ENCODE peak calls at places on chromosomes 16 and 17, in seven cellular contexts. O, J, H, G, D, K and U are unnamed samples.

GRCh38 chr17:65359016-65359415 is 202.4 kb downstream of the AXIN2 start:
- DNase-seq in K (no peak), G (no peak), H (no peak), J (no peak), D (no peak), O (peak; percentile 33), U (no peak)

GRCh38 chr16:168424-168823 is 2.6 kb downstream of the HBM start:
- DNase-seq in H (no peak), D (no peak), K (no peak), O (no peak), J (no peak), G (no peak), U (no peak)

GRCh38 chr17:72576289-72576759 is 455.5 kb downstream of the SOX9 start:
- DNase-seq in O (no peak), J (no peak), K (no peak), H (no peak), G (no peak), D (no peak), U (no peak)

GRCh38 chr17:70172921-70173320 is 3.6 kb downstream of the KCNJ2 start:
- DNase-seq in H (no peak), G (no peak), D (no peak), O (no peak), J (no peak), K (no peak), U (no peak)

GRCh38 chr17:65564793-65565192 is 3.3 kb upstream of the AXIN2 start:
- DNase-seq in D (peak; percentile 81), H (peak; percentile 55), G (peak; percentile 81), J (no peak), O (no peak), K (no peak), U (no peak)

GRCh38 chr17:37820313-37821024 is 75.6 kb upstream of the HNF1B start:
- DNase-seq in O (no peak), G (no peak), K (peak; percentile 28), J (no peak), D (no peak), H (no peak), U (no peak)

GRCh38 chr16:28193530-28194423 is 18.0 kb downstream of the XPO6 start:
- DNase-seq in H (no peak), J (no peak), O (peak; percentile 90), K (peak; percentile 59), D (peak; percentile 66), G (no peak), U (no peak)

GRCh38 chr17:29018788-29019474 is 13.1 kb upstream of the SEZ6 start:
- DNase-seq in K (no peak), J (no peak), H (no peak), O (no peak), G (no peak), D (no peak), U (no peak)

GRCh38 chr16:17696696-17697095 is 225.9 kb upstream of the XYLT1 start:
- DNase-seq in O (no peak), K (no peak), J (no peak), D (no peak), G (no peak), H (no peak), U (no peak)

GRCh38 chr17:57629470-57629869 is 115.6 kb downstream of the CCDC182 start:
- DNase-seq in J (peak; percentile 45), G (no peak), O (no peak), D (no peak), H (no peak), K (no peak), U (peak; percentile 46)

GRCh38 chr16:14180431-14181059 is 109.4 kb downstream of the MRTFB start:
- DNase-seq in O (no peak), H (no peak), J (no peak), G (no peak), D (no peak), K (no peak), U (no peak)

GRCh38 chr16:21101631-21102420 is 48.8 kb downstream of the DNAH3 start:
- DNase-seq in H (peak; percentile 31), K (peak; percentile 21), J (no peak), D (peak; percentile 27), O (no peak), G (peak; percentile 23), U (peak; percentile 12)

GRCh38 chr16:79972053-79972704 is 371.6 kb upstream of the MAF start:
- DNase-seq in H (no peak), D (no peak), G (no peak), J (no peak), O (no peak), K (no peak), U (no peak)

GRCh38 chr16:50093607-50094570 is 28.1 kb downstream of the HEATR3 start:
- DNase-seq in K (peak; percentile 13), G (peak; percentile 54), O (no peak), D (peak; percentile 4), H (peak; percentile 34), J (peak; percentile 83), U (peak; percentile 34)

DNA sequence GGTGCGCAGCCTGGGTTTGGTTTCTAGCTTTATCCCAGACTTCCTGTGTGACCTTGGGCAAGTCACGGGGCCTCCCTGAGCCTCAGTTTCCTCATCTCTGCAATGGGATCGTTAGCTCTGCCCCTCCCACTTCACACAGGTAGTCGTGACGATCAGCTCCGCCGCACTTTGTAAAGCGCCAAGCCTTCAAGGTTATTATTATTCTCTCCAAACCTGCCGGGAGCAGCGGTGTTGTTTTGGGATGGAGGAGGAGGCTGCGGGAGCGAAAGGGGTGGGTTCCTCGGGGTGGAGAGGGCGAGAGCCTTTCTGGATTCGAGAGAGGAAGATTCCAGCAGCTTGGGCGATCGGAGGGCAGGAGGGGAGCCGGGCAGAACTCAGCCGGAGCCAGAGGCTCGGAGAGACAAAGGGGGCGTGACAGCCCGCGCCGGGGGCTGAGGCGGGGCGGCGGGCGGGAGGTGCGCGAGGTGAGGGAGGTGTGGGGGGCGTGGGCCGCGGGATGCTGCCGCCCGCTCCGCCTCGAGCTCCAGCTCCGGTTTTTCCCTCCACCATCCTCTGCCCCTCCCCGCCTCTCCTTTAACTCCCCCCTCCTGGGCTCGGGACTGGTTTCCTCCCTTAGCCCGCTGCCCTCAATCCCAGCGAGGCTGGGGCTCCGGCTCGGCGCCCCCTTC is at the start of gene EFNB3:
- DNase-seq in K (no peak), O (no peak), J (no peak), H (no peak), D (no peak), G (peak; percentile 47), U (no peak)
- H3K4me3 ChIP-seq in K (no peak within 1 kb of the TSS), O (peak within 1 kb of the TSS; percentile 57), J (peak within 1 kb of the TSS; percentile 3), H (peak within 1 kb of the TSS; percentile 55), D (peak within 1 kb of the TSS; percentile 11), G (no peak within 1 kb of the TSS), U (peak within 1 kb of the TSS; percentile 10)

GRCh38 chr17:49696233-49696761 is 11.5 kb downstream of the SLC35B1 start:
- DNase-seq in G (no peak), H (no peak), K (peak; percentile 69), J (no peak), O (no peak), D (peak; percentile 51), U (no peak)
- H3K4me3 ChIP-seq in G (no peak overlapping the region), H (no peak overlapping the region), K (no peak overlapping the region), J (no peak overlapping the region), O (no peak overlapping the region), D (no peak overlapping the region), U (no peak overlapping the region)

GRCh38 chr17:48460055-48460454 is 30.0 kb upstream of the SKAP1 start:
- DNase-seq in H (no peak), D (no peak), G (no peak), K (no peak), O (no peak), J (no peak), U (no peak)

GRCh38 chr17:48453447-48453846 is 23.4 kb upstream of the SKAP1 start:
- DNase-seq in H (no peak), K (peak; percentile 84), G (no peak), J (no peak), D (peak; percentile 37), O (no peak), U (no peak)

GRCh38 chr17:48459070-48459469 is 29.1 kb upstream of the SKAP1 start:
- DNase-seq in O (no peak), D (no peak), G (no peak), H (no peak), K (peak; percentile 61), J (no peak), U (no peak)

GRCh38 chr17:48456584-48456983 is 26.6 kb upstream of the SKAP1 start:
- DNase-seq in O (no peak), J (no peak), G (no peak), D (peak; percentile 22), H (no peak), K (peak; percentile 34), U (no peak)

DNA sequence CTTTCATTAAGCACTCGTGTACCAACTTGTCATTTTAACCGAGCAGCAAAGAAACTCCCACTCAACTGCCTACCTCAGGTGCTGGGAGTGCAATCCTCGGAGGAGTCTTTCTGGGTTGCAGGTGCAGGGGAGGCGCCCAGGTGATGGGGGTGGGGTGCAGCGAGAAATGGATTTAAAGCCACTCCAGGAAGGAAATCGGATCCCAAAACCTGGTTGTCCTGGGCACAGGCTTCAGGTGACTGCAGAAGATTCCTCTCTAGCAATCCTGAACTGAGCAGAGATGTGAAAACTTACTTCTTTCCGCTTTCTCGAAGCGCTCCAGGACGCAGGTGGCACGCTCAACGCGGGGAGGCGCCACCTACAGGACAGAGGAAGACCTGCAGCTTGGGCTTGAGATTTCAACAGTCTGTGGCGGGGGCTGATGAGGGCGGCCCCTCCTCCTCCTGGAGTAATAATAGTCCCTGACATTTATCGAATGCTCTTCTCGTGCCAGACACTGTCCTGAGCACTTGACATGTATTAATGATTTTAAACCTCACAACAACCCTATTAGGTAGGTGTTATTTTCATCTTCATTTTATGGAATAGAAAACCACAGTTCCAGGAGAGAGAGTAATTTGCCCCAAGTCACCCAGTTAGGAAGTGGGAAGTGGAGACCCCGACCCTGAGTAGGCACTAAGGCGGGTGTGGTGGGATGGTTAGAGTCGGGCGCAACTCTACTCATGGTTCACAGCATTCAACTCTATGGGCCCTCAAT is 27.2 kb upstream of the SKAP1 start:
- DNase-seq in O (no peak), K (peak; percentile 85), J (no peak), G (peak; percentile 64), D (peak; percentile 54), H (peak; percentile 63), U (peak; percentile 61)
- H3K4me3 ChIP-seq in O (no peak overlapping the region), K (peak overlapping the region; percentile 56), J (no peak overlapping the region), G (no peak overlapping the region), D (no peak overlapping the region), H (peak overlapping the region; percentile 10), U (no peak overlapping the region)

GRCh38 chr17:49132317-49132698 is 261 bp upstream of the B4GALNT2 start:
- DNase-seq in J (no peak), D (no peak), K (no peak), O (no peak), G (no peak), H (no peak), U (peak; percentile 21)
- H3K4me3 ChIP-seq in J (no peak overlapping the region), D (no peak overlapping the region), K (no peak overlapping the region), O (peak overlapping the region; percentile 52), G (no peak overlapping the region), H (peak overlapping the region; percentile 52), U (peak overlapping the region; percentile 53)

GRCh38 chr17:66915204-66915611 is 49.3 kb upstream of the CACNG4 start:
- DNase-seq in D (peak; percentile 44), J (no peak), K (peak; percentile 3), O (no peak), G (peak; percentile 65), H (peak; percentile 52), U (peak; percentile 62)
- H3K4me3 ChIP-seq in D (no peak overlapping the region), J (no peak overlapping the region), K (no peak overlapping the region), O (no peak overlapping the region), G (no peak overlapping the region), H (no peak overlapping the region), U (no peak overlapping the region)

GRCh38 chr17:7440113-7440822 is 956 bp downstream of the FGF11 start:
- DNase-seq in G (peak; percentile 82), K (peak; percentile 33), H (peak; percentile 72), O (no peak), D (peak; percentile 38), J (no peak), U (peak; percentile 67)
- H3K4me3 ChIP-seq in G (no peak overlapping the region), K (no peak overlapping the region), H (peak overlapping the region; percentile 44), O (peak overlapping the region; percentile 56), D (no peak overlapping the region), J (peak overlapping the region; percentile 3), U (peak overlapping the region; percentile 44)